ENCODE peak calls at places on chromosomes 12 and 14, in six cellular contexts. A is pancreas; Y is CD4-positive, alpha-beta T cell; B is cardiac muscle cell; U is gastrocnemius medialis; D is lung. O is an unnamed sample.

GRCh38 chr12:12357697-12358476 is 1.0 kb downstream of the BORCS5 start:
- DNase-seq in A (no peak), Y (no peak), B (peak; percentile 42), U (no peak), D (no peak), O (no peak)

GRCh38 chr12:85804663-85805062 is 31.5 kb downstream of the RASSF9 start:
- DNase-seq in A (no peak), Y (no peak), B (peak; percentile 65), U (no peak), D (no peak), O (no peak)

GRCh38 chr12:105204916-105205315 is 31.1 kb downstream of the APPL2 start:
- DNase-seq in A (no peak), Y (no peak), B (peak; percentile 43), U (no peak), D (no peak), O (no peak)

GRCh38 chr12:104064842-104065441 is 611 bp downstream of the HCFC2 start:
- DNase-seq in A (peak; percentile 47), Y (no peak), B (no peak), U (peak; percentile 19), D (no peak), O (no peak)

GRCh38 chr12:12890815-12891645 is at the start of gene GPRC5A:
- DNase-seq in A (peak; percentile 90), Y (peak; percentile 9), B (peak; percentile 95), U (peak; percentile 69), D (peak; percentile 94), O (peak; percentile 94)

GRCh38 chr14:89241934-89242670 is 174.9 kb downstream of the FOXN3 start:
- DNase-seq in A (no peak), Y (no peak), B (no peak), U (no peak), D (no peak), O (no peak)

GRCh38 chr14:101193845-101194355 is 290.4 kb upstream of the RTL1 start:
- DNase-seq in A (no peak), Y (no peak), B (no peak), U (no peak), D (no peak), O (no peak)

GRCh38 chr12:22160396-22161003 is 114.5 kb downstream of the CMAS start:
- DNase-seq in A (no peak), Y (no peak), B (no peak), U (no peak), D (no peak), O (no peak)

GRCh38 chr12:10186299-10186698 is 7.5 kb downstream of the TMEM52B start:
- DNase-seq in A (no peak), Y (no peak), B (no peak), U (peak; percentile 23), D (peak; percentile 35), O (no peak)

GRCh38 chr12:49974677-49975369 is 2.1 kb downstream of the AQP6 start:
- DNase-seq in A (no peak), Y (no peak), B (no peak), U (no peak), D (no peak), O (no peak)

GRCh38 chr14:71996615-71997014 is 64.4 kb downstream of the RGS6 start:
- DNase-seq in A (no peak), Y (no peak), B (no peak), U (no peak), D (no peak), O (no peak)
- H3K27ac ChIP-seq in A (no peak overlapping the region), Y (no peak overlapping the region), B (no peak overlapping the region), U (no peak overlapping the region), D (no peak overlapping the region), O (no peak overlapping the region)

DNA sequence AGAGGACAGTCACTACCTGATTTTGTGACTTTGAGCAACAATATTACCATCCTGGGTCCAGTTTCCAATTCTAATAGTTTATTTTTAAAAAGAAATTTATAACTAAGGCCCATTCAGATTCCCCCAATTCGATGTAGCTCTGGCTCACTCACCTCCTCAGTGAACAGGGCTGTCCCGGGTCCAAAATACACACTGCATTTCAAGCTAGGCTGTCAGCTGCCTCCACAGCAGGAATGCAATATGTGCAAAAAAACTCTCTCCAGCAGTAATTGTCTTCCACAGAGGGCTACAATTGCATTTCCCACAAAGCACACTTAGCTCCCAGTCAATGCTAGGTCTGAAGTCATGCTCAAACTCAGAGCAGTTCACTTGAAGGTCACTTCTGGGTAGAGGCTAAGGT is 39.3 kb upstream of the ZNF641 start:
- DNase-seq in A (no peak), Y (no peak), B (peak; percentile 9), U (no peak), D (no peak), O (no peak)
- TF ChIP-seq CTCF in A (no peak), Y (no peak), B (no peak), U (no peak), D (no peak), O (no peak)

GRCh38 chr14:76697246-76697645 is 64.0 kb upstream of the VASH1 start:
- DNase-seq in A (no peak), Y (no peak), B (no peak), U (no peak), D (no peak), O (no peak)

GRCh38 chr14:76699901-76700590 is 61.2 kb upstream of the VASH1 start:
- DNase-seq in A (no peak), Y (no peak), B (no peak), U (no peak), D (no peak), O (no peak)

GRCh38 chr14:76698191-76698590 is 63.1 kb upstream of the VASH1 start:
- DNase-seq in A (no peak), Y (no peak), B (no peak), U (no peak), D (no peak), O (no peak)

GRCh38 chr14:76699209-76699608 is 62.1 kb upstream of the VASH1 start:
- DNase-seq in A (no peak), Y (no peak), B (no peak), U (no peak), D (no peak), O (no peak)

DNA sequence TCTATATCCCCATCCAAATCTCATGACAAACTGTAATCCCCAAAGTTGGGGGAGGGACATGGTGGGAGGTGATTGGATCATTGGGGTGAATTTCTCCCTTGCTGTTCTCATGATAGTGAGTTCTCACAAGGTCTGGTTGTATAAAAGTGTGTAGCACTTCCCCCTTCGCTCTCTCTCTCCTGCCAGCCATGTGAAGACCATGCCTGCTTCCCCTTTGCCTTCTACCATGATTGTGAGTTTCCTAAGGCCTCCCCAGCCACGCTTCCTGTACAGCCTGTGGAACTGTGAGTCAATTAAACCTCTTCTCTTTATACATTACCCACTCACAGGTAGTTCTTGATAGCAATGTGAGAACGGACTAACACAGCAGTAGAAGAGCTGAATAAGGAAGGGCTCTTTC is 62.6 kb upstream of the VASH1 start:
- DNase-seq in A (no peak), Y (no peak), B (no peak), U (no peak), D (no peak), O (no peak)
- H3K27ac ChIP-seq in A (no peak overlapping the region), Y (no peak overlapping the region), B (no peak overlapping the region), U (no peak overlapping the region), D (no peak overlapping the region), O (no peak overlapping the region)

GRCh38 chr12:94900496-94900895 is 103.0 kb downstream of the NDUFA12 start:
- DNase-seq in A (no peak), Y (no peak), B (no peak), U (no peak), D (no peak), O (no peak)

GRCh38 chr12:94892544-94893267 is 110.8 kb downstream of the NDUFA12 start:
- DNase-seq in A (no peak), Y (no peak), B (no peak), U (no peak), D (no peak), O (no peak)

GRCh38 chr12:94898388-94898787 is 105.1 kb downstream of the NDUFA12 start:
- DNase-seq in A (no peak), Y (no peak), B (peak; percentile 35), U (no peak), D (no peak), O (no peak)
- TF ChIP-seq CTCF in A (no peak), Y (no peak), B (peak; percentile 44), U (no peak), D (no peak), O (no peak)

GRCh38 chr14:105467249-105467941 is 7.2 kb upstream of the CRIP2 start:
- DNase-seq in A (no peak), Y (no peak), B (no peak), U (no peak), D (no peak), O (no peak)
- H3K27ac ChIP-seq in A (no peak overlapping the region), Y (no peak overlapping the region), B (peak overlapping the region; percentile 98), U (no peak overlapping the region), D (peak overlapping the region; percentile 7), O (no peak overlapping the region)

GRCh38 chr14:67622675-67623074 is 3.0 kb downstream of the ARG2 start:
- DNase-seq in A (no peak), Y (no peak), B (peak; percentile 92), U (peak; percentile 54), D (no peak), O (peak; percentile 56)

GRCh38 chr14:67620217-67620789 is 583 bp downstream of the ARG2 start:
- DNase-seq in A (peak; percentile 50), Y (no peak), B (no peak), U (peak; percentile 36), D (no peak), O (peak; percentile 19)

GRCh38 chr14:67623114-67623513 is 3.4 kb downstream of the ARG2 start:
- DNase-seq in A (no peak), Y (no peak), B (peak; percentile 56), U (no peak), D (no peak), O (no peak)

GRCh38 chr14:67618617-67619063 is 1.1 kb upstream of the ARG2 start:
- DNase-seq in A (no peak), Y (no peak), B (peak; percentile 88), U (no peak), D (no peak), O (peak; percentile 17)

GRCh38 chr14:67619446-67620216 is at the start of gene ARG2:
- DNase-seq in A (peak; percentile 100), Y (peak; percentile 92), B (peak; percentile 95), U (peak; percentile 96), D (peak; percentile 99), O (peak; percentile 98)
- TF ChIP-seq CTCF in A (no peak), Y (no peak), B (peak; percentile 10), U (no peak), D (no peak), O (peak; percentile 12)

DNA sequence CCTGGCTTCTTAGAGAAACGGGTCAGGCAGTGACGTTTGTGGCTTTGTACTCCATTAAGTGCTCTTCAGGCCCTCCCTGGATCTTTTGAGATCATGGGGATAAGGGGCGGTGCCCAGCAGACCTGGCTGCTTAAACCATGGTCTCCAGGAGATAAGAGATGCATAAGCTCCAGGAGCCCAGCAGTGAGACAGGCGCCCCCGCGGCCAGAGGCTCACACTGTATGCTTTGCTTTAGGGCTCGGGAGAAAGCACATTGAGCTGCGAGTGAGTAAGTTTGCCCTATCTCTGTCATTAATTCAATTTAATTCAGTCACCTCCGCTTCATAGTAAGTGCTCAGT is 359.5 kb downstream of the CACNA1C start:
- DNase-seq in A (no peak), Y (no peak), B (no peak), U (no peak), D (no peak), O (no peak)
- H3K27ac ChIP-seq in A (no peak overlapping the region), Y (no peak overlapping the region), B (no peak overlapping the region), U (no peak overlapping the region), D (no peak overlapping the region), O (no peak overlapping the region)

O was measured in uterus.